ENCODE peak calls at places on chromosomes 16 and 17, in ten cellular contexts. Z, S, U, H, O, L, N, M, Y and G are unnamed samples.

GRCh38 chr16:49939495-49939894 is 83.6 kb upstream of the ZNF423 start:
- DNase-seq in Z (no peak), S (no peak), U (no peak), H (no peak), O (no peak), L (no peak), N (no peak), M (no peak), Y (no peak), G (no peak)

GRCh38 chr17:48102700-48103378 is 1.6 kb upstream of the CBX1 start:
- DNase-seq in Z (no peak), S (no peak), U (no peak), H (peak; percentile 31), O (peak; percentile 5), L (no peak), N (no peak), M (no peak), Y (no peak), G (no peak)

GRCh38 chr16:87392823-87393679 is 915 bp downstream of the MAP1LC3B start:
- DNase-seq in Z (peak; percentile 21), S (no peak), U (peak; percentile 49), H (peak; percentile 36), O (peak; percentile 25), L (no peak), N (peak; percentile 48), M (peak; percentile 19), Y (no peak), G (no peak)

GRCh38 chr16:30762991-30763725 is 1.0 kb downstream of the RNF40 start:
- DNase-seq in Z (no peak), S (no peak), U (no peak), H (no peak), O (no peak), L (no peak), N (no peak), M (no peak), Y (no peak), G (peak; percentile 20)

GRCh38 chr17:50689251-50689650 is 18.5 kb downstream of the ANKRD40 start:
- DNase-seq in Z (no peak), S (no peak), U (peak; percentile 74), H (peak; percentile 57), O (no peak), L (no peak), N (peak; percentile 59), M (no peak), Y (no peak), G (no peak)

GRCh38 chr17:42423766-42424165 is 710 bp upstream of the CAVIN1 start:
- DNase-seq in Z (no peak), S (no peak), U (no peak), H (no peak), O (no peak), L (no peak), N (no peak), M (no peak), Y (no peak), G (no peak)

GRCh38 chr17:1110844-1111598 is 68.8 kb downstream of the ABR start:
- DNase-seq in Z (no peak), S (no peak), U (peak; percentile 62), H (peak; percentile 87), O (no peak), L (no peak), N (peak; percentile 69), M (peak; percentile 60), Y (peak; percentile 92), G (peak; percentile 90)

GRCh38 chr16:49698931-49699715 is 156.8 kb downstream of the ZNF423 start:
- DNase-seq in Z (no peak), S (no peak), U (no peak), H (no peak), O (no peak), L (no peak), N (peak; percentile 77), M (peak; percentile 74), Y (no peak), G (no peak)

GRCh38 chr16:15961557-15962205 is 12.3 kb downstream of the ABCC1 start:
- DNase-seq in Z (no peak), S (no peak), U (no peak), H (no peak), O (no peak), L (no peak), N (no peak), M (no peak), Y (no peak), G (no peak)

GRCh38 chr16:81429045-81429521 is 15.5 kb upstream of the CMIP start:
- DNase-seq in Z (no peak), S (no peak), U (peak; percentile 52), H (peak; percentile 60), O (no peak), L (peak; percentile 42), N (peak; percentile 64), M (no peak), Y (no peak), G (no peak)

GRCh38 chr17:30393911-30394867 is 15.5 kb downstream of the CPD start:
- DNase-seq in Z (no peak), S (no peak), U (no peak), H (no peak), O (no peak), L (no peak), N (no peak), M (no peak), Y (no peak), G (no peak)

GRCh38 chr16:50195276-50195675 is 42.2 kb downstream of the TENT4B start:
- DNase-seq in Z (no peak), S (no peak), U (peak; percentile 57), H (peak; percentile 10), O (no peak), L (no peak), N (peak; percentile 23), M (peak; percentile 21), Y (no peak), G (no peak)

GRCh38 chr17:82440377-82440981 is 10.1 kb downstream of the CYBC1 start:
- DNase-seq in Z (no peak), S (no peak), U (no peak), H (no peak), O (no peak), L (no peak), N (no peak), M (no peak), Y (no peak), G (no peak)

GRCh38 chr17:2797632-2798031 is 1.4 kb downstream of the RAP1GAP2 start:
- DNase-seq in Z (no peak), S (no peak), U (peak; percentile 80), H (no peak), O (no peak), L (no peak), N (no peak), M (no peak), Y (no peak), G (no peak)

GRCh38 chr17:73720187-73720834 is 76.1 kb upstream of the SDK2 start:
- DNase-seq in Z (no peak), S (no peak), U (no peak), H (no peak), O (no peak), L (no peak), N (no peak), M (no peak), Y (no peak), G (no peak)

DNA sequence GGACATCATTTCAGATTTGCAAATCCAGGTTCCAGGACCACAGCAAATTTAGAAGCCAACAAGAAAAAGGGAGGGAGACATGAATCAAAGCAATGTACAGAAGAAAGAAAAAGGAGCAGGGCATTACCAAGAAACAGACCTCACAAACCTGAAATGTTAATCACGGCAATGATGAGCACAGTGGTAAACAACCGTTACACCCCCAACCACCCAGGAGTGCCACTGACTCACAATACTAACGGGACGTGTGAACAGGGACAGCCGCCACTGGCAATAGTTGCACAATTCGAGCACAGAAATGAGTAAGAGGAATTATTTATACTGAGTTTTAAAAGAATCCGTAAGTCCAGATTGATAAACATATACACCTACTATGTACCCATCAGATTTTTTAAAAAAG is 13.8 kb downstream of the USP22 start:
- DNase-seq in Z (no peak), S (no peak), U (no peak), H (peak; percentile 56), O (no peak), L (no peak), N (peak; percentile 76), M (no peak), Y (no peak), G (no peak)
- H3K4me1 ChIP-seq in Z (peaks cover 2% of the 10 kb centered on the region), S (peaks cover 86% of the 10 kb centered on the region), U (peaks cover 2% of the 10 kb centered on the region), H (peaks cover 13% of the 10 kb centered on the region), O (peaks cover 34% of the 10 kb centered on the region), L (no peaks in the 10 kb centered on the region), N (peaks cover 30% of the 10 kb centered on the region), M (no peaks in the 10 kb centered on the region), Y (peaks cover 85% of the 10 kb centered on the region), G (peaks cover 23% of the 10 kb centered on the region)

DNA sequence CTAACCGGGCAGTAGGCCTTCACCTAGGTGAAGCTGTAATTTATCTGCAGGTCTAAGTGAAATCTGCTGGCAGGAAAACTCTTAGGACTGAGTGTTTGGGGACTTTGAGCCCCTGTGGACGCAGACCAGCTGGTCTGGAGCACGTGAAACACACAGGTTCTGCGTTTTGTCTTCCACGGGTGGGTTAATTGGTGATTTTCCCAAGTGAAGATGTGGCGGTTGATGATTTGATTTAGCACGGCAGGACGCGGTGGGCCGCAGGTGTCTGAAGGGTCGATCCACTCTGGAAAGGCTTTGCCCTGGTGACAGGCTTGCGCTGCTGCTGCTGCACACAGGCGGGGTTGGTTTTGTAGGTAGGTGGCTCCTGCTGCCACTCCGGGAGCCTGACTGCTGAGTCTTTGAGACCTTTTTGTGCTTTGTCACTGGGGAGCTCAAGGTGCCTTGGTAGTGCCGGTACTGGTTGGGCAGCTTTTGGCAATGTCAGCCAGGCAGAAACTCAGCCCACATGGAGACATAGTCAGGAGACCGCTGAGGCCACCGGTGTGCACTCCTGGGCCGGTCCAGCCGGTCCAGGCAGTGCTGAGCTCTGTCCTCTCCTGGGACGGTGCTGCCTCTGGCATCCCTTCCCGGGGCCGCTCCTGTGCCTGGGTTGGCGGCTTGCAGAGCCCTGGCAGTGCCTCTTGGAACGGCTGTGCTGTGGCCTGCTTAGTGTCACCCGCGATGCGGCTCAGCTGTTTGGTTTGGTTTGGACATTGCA is 2.3 kb downstream of the BAIAP2 start:
- DNase-seq in Z (no peak), S (no peak), U (peak; percentile 25), H (peak; percentile 93), O (no peak), L (no peak), N (no peak), M (no peak), Y (peak; percentile 48), G (no peak)
- H3K4me1 ChIP-seq in Z (peaks cover 27% of the 10 kb centered on the region), S (peaks cover 88% of the 10 kb centered on the region), U (no peaks in the 10 kb centered on the region), H (peaks cover 51% of the 10 kb centered on the region), O (peaks cover 7% of the 10 kb centered on the region), L (peaks cover 77% of the 10 kb centered on the region), N (no peaks in the 10 kb centered on the region), M (peaks cover 21% of the 10 kb centered on the region), Y (peaks cover 65% of the 10 kb centered on the region), G (peaks cover 52% of the 10 kb centered on the region)

DNA sequence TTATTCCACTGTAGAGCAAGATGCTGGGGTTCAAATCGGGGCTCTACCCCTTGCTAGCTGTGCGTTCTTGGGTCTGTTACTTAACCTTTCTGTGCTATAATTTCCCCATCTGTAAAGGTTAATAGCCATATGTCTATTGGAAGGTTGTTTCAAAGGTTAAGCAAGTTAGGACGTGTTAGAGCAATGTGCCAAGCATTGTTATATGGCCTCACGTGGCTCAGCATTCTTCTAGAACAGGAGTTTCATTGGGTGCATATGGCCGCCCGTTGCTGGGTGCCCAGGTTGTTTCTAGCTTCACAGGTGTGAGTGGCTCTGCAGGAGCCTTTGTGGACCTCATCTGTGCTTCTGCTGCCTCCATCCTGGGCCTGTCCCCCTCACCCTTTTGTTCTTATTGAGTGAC is 80.0 kb upstream of the CIBAR2 start:
- DNase-seq in Z (no peak), S (no peak), U (peak; percentile 47), H (no peak), O (no peak), L (no peak), N (no peak), M (no peak), Y (no peak), G (no peak)
- H3K4me1 ChIP-seq in Z (peaks cover 5% of the 10 kb centered on the region), S (peaks cover 52% of the 10 kb centered on the region), U (no peaks in the 10 kb centered on the region), H (peaks cover 5% of the 10 kb centered on the region), O (no peaks in the 10 kb centered on the region), L (peaks cover 17% of the 10 kb centered on the region), N (peaks cover 21% of the 10 kb centered on the region), M (no peaks in the 10 kb centered on the region), Y (peaks cover 31% of the 10 kb centered on the region), G (peaks cover 6% of the 10 kb centered on the region)

GRCh38 chr17:4945944-4946280 is 2.4 kb downstream of the PFN1 start:
- DNase-seq in Z (no peak), S (no peak), U (no peak), H (no peak), O (no peak), L (no peak), N (no peak), M (no peak), Y (no peak), G (no peak)
- H3K4me1 ChIP-seq in Z (peaks cover 11% of the 10 kb centered on the region), S (peaks cover 85% of the 10 kb centered on the region), U (peaks cover 4% of the 10 kb centered on the region), H (peaks cover 38% of the 10 kb centered on the region), O (peaks cover 69% of the 10 kb centered on the region), L (peaks cover 37% of the 10 kb centered on the region), N (peaks cover 20% of the 10 kb centered on the region), M (peaks cover 19% of the 10 kb centered on the region), Y (peaks cover 65% of the 10 kb centered on the region), G (peaks cover 29% of the 10 kb centered on the region)